ENCODE peak calls at places on chromosomes 3 and 15, in six cellular contexts. One of them, this sample, is unnamed.

GRCh38 chr3:196193738-196194541 is 17.3 kb downstream of the ZDHHC19 start:
- DNase-seq in pons: no peak
- DNase-seq in fibroblast of the conjunctiva: no peak
- DNase-seq in GM19239: no peak
- DNase-seq in NCI-H187 treated with DMSO at 0.1 percent for 48 hours: no peak
- DNase-seq in iPS-NIHi11: no peak
- DNase-seq in this sample: no peak

GRCh38 chr3:17738219-17738618 is 4.2 kb downstream of the TBC1D5 start:
- DNase-seq in pons: no peak
- DNase-seq in fibroblast of the conjunctiva: no peak
- DNase-seq in GM19239: no peak
- DNase-seq in NCI-H187 treated with DMSO at 0.1 percent for 48 hours: no peak
- DNase-seq in iPS-NIHi11: no peak
- DNase-seq in this sample: no peak

GRCh38 chr3:158768881-158769518 is 32.9 kb upstream of the MFSD1 start:
- DNase-seq in pons: peak; percentile 10
- DNase-seq in fibroblast of the conjunctiva: peak; percentile 76
- DNase-seq in GM19239: no peak
- DNase-seq in NCI-H187 treated with DMSO at 0.1 percent for 48 hours: no peak
- DNase-seq in iPS-NIHi11: peak; percentile 19
- DNase-seq in this sample: no peak

GRCh38 chr3:21174461-21174860 is 576.5 kb downstream of the ZNF385D start:
- DNase-seq in pons: no peak
- DNase-seq in fibroblast of the conjunctiva: no peak
- DNase-seq in GM19239: no peak
- DNase-seq in NCI-H187 treated with DMSO at 0.1 percent for 48 hours: no peak
- DNase-seq in iPS-NIHi11: no peak
- DNase-seq in this sample: no peak

GRCh38 chr3:188287339-188287738 is 133.4 kb downstream of the LPP start:
- DNase-seq in pons: no peak
- DNase-seq in fibroblast of the conjunctiva: no peak
- DNase-seq in GM19239: no peak
- DNase-seq in NCI-H187 treated with DMSO at 0.1 percent for 48 hours: no peak
- DNase-seq in iPS-NIHi11: no peak
- DNase-seq in this sample: no peak

GRCh38 chr15:74383695-74384565 is 16.5 kb upstream of the CYP11A1 start:
- DNase-seq in pons: no peak
- DNase-seq in fibroblast of the conjunctiva: no peak
- DNase-seq in GM19239: peak; percentile 69
- DNase-seq in NCI-H187 treated with DMSO at 0.1 percent for 48 hours: no peak
- DNase-seq in iPS-NIHi11: no peak
- DNase-seq in this sample: no peak

GRCh38 chr3:11661827-11662226 is 18.1 kb upstream of the VGLL4 start:
- DNase-seq in pons: no peak
- DNase-seq in fibroblast of the conjunctiva: peak; percentile 47
- DNase-seq in GM19239: no peak
- DNase-seq in NCI-H187 treated with DMSO at 0.1 percent for 48 hours: no peak
- DNase-seq in iPS-NIHi11: no peak
- DNase-seq in this sample: no peak

GRCh38 chr15:66389098-66389858 is 2.6 kb downstream of the MAP2K1 start:
- DNase-seq in pons: no peak
- DNase-seq in fibroblast of the conjunctiva: no peak
- DNase-seq in GM19239: no peak
- DNase-seq in NCI-H187 treated with DMSO at 0.1 percent for 48 hours: no peak
- DNase-seq in iPS-NIHi11: no peak
- DNase-seq in this sample: no peak

GRCh38 chr15:51183076-51183475 is 88.4 kb upstream of the TNFAIP8L3 start:
- DNase-seq in pons: no peak
- DNase-seq in fibroblast of the conjunctiva: no peak
- DNase-seq in GM19239: no peak
- DNase-seq in NCI-H187 treated with DMSO at 0.1 percent for 48 hours: no peak
- DNase-seq in iPS-NIHi11: no peak
- DNase-seq in this sample: no peak

GRCh38 chr3:114078126-114078525 is 21.6 kb downstream of the QTRT2 start:
- DNase-seq in pons: no peak
- DNase-seq in fibroblast of the conjunctiva: peak; percentile 35
- DNase-seq in GM19239: no peak
- DNase-seq in NCI-H187 treated with DMSO at 0.1 percent for 48 hours: no peak
- DNase-seq in iPS-NIHi11: no peak
- DNase-seq in this sample: no peak

GRCh38 chr3:85576091-85576690 is 617.4 kb downstream of the CADM2 start:
- DNase-seq in pons: peak; percentile 96
- DNase-seq in fibroblast of the conjunctiva: peak; percentile 52
- DNase-seq in GM19239: peak; percentile 3
- DNase-seq in NCI-H187 treated with DMSO at 0.1 percent for 48 hours: no peak
- DNase-seq in iPS-NIHi11: peak; percentile 60
- DNase-seq in this sample: peak; percentile 42

GRCh38 chr15:33675246-33675645 is 293.1 kb upstream of the CHRM5 start:
- DNase-seq in pons: peak; percentile 44
- DNase-seq in fibroblast of the conjunctiva: no peak
- DNase-seq in GM19239: peak; percentile 27
- DNase-seq in NCI-H187 treated with DMSO at 0.1 percent for 48 hours: no peak
- DNase-seq in iPS-NIHi11: peak; percentile 49
- DNase-seq in this sample: no peak

GRCh38 chr15:62533687-62534086 is 368.6 kb upstream of the C2CD4B start:
- DNase-seq in pons: no peak
- DNase-seq in fibroblast of the conjunctiva: no peak
- DNase-seq in GM19239: no peak
- DNase-seq in NCI-H187 treated with DMSO at 0.1 percent for 48 hours: no peak
- DNase-seq in iPS-NIHi11: no peak
- DNase-seq in this sample: no peak

GRCh38 chr3:151085889-151086483 is 522 bp downstream of the MED12L start:
- DNase-seq in pons: no peak
- DNase-seq in fibroblast of the conjunctiva: no peak
- DNase-seq in GM19239: peak; percentile 15
- DNase-seq in NCI-H187 treated with DMSO at 0.1 percent for 48 hours: no peak
- DNase-seq in iPS-NIHi11: peak; percentile 74
- DNase-seq in this sample: no peak

GRCh38 chr15:42622328-42622925 is 47.0 kb downstream of the STARD9 start:
- DNase-seq in pons: no peak
- DNase-seq in fibroblast of the conjunctiva: no peak
- DNase-seq in GM19239: no peak
- DNase-seq in NCI-H187 treated with DMSO at 0.1 percent for 48 hours: no peak
- DNase-seq in iPS-NIHi11: no peak
- DNase-seq in this sample: no peak

GRCh38 chr3:8490079-8490552 is 11.5 kb upstream of the LMCD1 start:
- DNase-seq in pons: no peak
- DNase-seq in fibroblast of the conjunctiva: peak; percentile 64
- DNase-seq in GM19239: no peak
- DNase-seq in NCI-H187 treated with DMSO at 0.1 percent for 48 hours: no peak
- DNase-seq in iPS-NIHi11: no peak
- DNase-seq in this sample: no peak

GRCh38 chr3:98710008-98710672 is 53.0 kb upstream of the ST3GAL6 start:
- DNase-seq in pons: no peak
- DNase-seq in fibroblast of the conjunctiva: no peak
- DNase-seq in GM19239: no peak
- DNase-seq in NCI-H187 treated with DMSO at 0.1 percent for 48 hours: no peak
- DNase-seq in iPS-NIHi11: no peak
- DNase-seq in this sample: no peak

GRCh38 chr3:119647177-119647576 is 13.2 kb downstream of the POPDC2 start:
- DNase-seq in pons: no peak
- DNase-seq in fibroblast of the conjunctiva: no peak
- DNase-seq in GM19239: no peak
- DNase-seq in NCI-H187 treated with DMSO at 0.1 percent for 48 hours: no peak
- DNase-seq in iPS-NIHi11: no peak
- DNase-seq in this sample: no peak

GRCh38 chr3:8976540-8977182 is 13.4 kb upstream of the RAD18 start:
- DNase-seq in pons: no peak
- DNase-seq in fibroblast of the conjunctiva: no peak
- DNase-seq in GM19239: no peak
- DNase-seq in NCI-H187 treated with DMSO at 0.1 percent for 48 hours: no peak
- DNase-seq in iPS-NIHi11: no peak
- DNase-seq in this sample: no peak

GRCh38 chr3:31960793-31961431 is 20.1 kb downstream of the OSBPL10 start:
- DNase-seq in pons: no peak
- DNase-seq in fibroblast of the conjunctiva: no peak
- DNase-seq in GM19239: no peak
- DNase-seq in NCI-H187 treated with DMSO at 0.1 percent for 48 hours: no peak
- DNase-seq in iPS-NIHi11: peak; percentile 31
- DNase-seq in this sample: no peak

GRCh38 chr3:108477511-108478147 is 32.8 kb downstream of the MYH15 start:
- DNase-seq in pons: peak; percentile 63
- DNase-seq in fibroblast of the conjunctiva: peak; percentile 72
- DNase-seq in GM19239: peak; percentile 21
- DNase-seq in NCI-H187 treated with DMSO at 0.1 percent for 48 hours: peak; percentile 11
- DNase-seq in iPS-NIHi11: peak; percentile 60
- DNase-seq in this sample: peak; percentile 41

GRCh38 chr3:171765511-171765887 is 44.8 kb downstream of the PLD1 start:
- DNase-seq in pons: peak; percentile 44
- DNase-seq in fibroblast of the conjunctiva: no peak
- DNase-seq in GM19239: no peak
- DNase-seq in NCI-H187 treated with DMSO at 0.1 percent for 48 hours: no peak
- DNase-seq in iPS-NIHi11: no peak
- DNase-seq in this sample: no peak

GRCh38 chr3:151362798-151363197 is 21.8 kb downstream of the P2RY12 start:
- DNase-seq in pons: no peak
- DNase-seq in fibroblast of the conjunctiva: no peak
- DNase-seq in GM19239: no peak
- DNase-seq in NCI-H187 treated with DMSO at 0.1 percent for 48 hours: no peak
- DNase-seq in iPS-NIHi11: no peak
- DNase-seq in this sample: no peak

GRCh38 chr3:4067893-4068292 is 235.3 kb upstream of the SETMAR start:
- DNase-seq in pons: no peak
- DNase-seq in fibroblast of the conjunctiva: no peak
- DNase-seq in GM19239: no peak
- DNase-seq in NCI-H187 treated with DMSO at 0.1 percent for 48 hours: no peak
- DNase-seq in iPS-NIHi11: no peak
- DNase-seq in this sample: no peak

GRCh38 chr3:90035643-90036042 is 928.2 kb downstream of the EPHA3 start:
- DNase-seq in pons: peak; percentile 9
- DNase-seq in fibroblast of the conjunctiva: no peak
- DNase-seq in GM19239: no peak
- DNase-seq in NCI-H187 treated with DMSO at 0.1 percent for 48 hours: no peak
- DNase-seq in iPS-NIHi11: no peak
- DNase-seq in this sample: no peak

GRCh38 chr3:122911901-122912300 is 115.7 kb downstream of the SEMA5B start:
- DNase-seq in pons: no peak
- DNase-seq in fibroblast of the conjunctiva: no peak
- DNase-seq in GM19239: no peak
- DNase-seq in NCI-H187 treated with DMSO at 0.1 percent for 48 hours: no peak
- DNase-seq in iPS-NIHi11: no peak
- DNase-seq in this sample: no peak

GRCh38 chr15:55218068-55218467 is 21.3 kb upstream of the RSL24D1 start:
- DNase-seq in pons: peak; percentile 19
- DNase-seq in fibroblast of the conjunctiva: peak; percentile 14
- DNase-seq in GM19239: no peak
- DNase-seq in NCI-H187 treated with DMSO at 0.1 percent for 48 hours: no peak
- DNase-seq in iPS-NIHi11: no peak
- DNase-seq in this sample: no peak

GRCh38 chr3:28595364-28595763 is 246.7 kb upstream of the AZI2 start:
- DNase-seq in pons: no peak
- DNase-seq in fibroblast of the conjunctiva: no peak
- DNase-seq in GM19239: no peak
- DNase-seq in NCI-H187 treated with DMSO at 0.1 percent for 48 hours: no peak
- DNase-seq in iPS-NIHi11: no peak
- DNase-seq in this sample: no peak

GRCh38 chr15:63509933-63510547 is 5.6 kb downstream of the USP3 start:
- DNase-seq in pons: no peak
- DNase-seq in fibroblast of the conjunctiva: no peak
- DNase-seq in GM19239: no peak
- DNase-seq in NCI-H187 treated with DMSO at 0.1 percent for 48 hours: no peak
- DNase-seq in iPS-NIHi11: no peak
- DNase-seq in this sample: no peak

GRCh38 chr3:129403450-129403849 is 25.0 kb downstream of the EFCAB12 start:
- DNase-seq in pons: no peak
- DNase-seq in fibroblast of the conjunctiva: no peak
- DNase-seq in GM19239: no peak
- DNase-seq in NCI-H187 treated with DMSO at 0.1 percent for 48 hours: no peak
- DNase-seq in iPS-NIHi11: no peak
- DNase-seq in this sample: no peak

This sample was measured in NCI-H2107.